ENCODE peak calls at places on chromosome 21, in four cellular contexts. D is AG10803, I is fibroblast of lung, K is lower lobe of right lung. T is an unnamed sample.

GRCh38 chr21:27532081-27532480 is 565.2 kb upstream of the ADAMTS5 start:
- DNase-seq in D (no peak), I (peak), K (no peak), T (peak)

GRCh38 chr21:26554365-26554764 is 18.7 kb downstream of the CYYR1 start:
- DNase-seq in D (no peak), I (no peak), K (no peak), T (no peak)

GRCh38 chr21:42648606-42649005 is 4.8 kb upstream of the PDE9A start:
- DNase-seq in D (no peak), I (no peak), K (no peak), T (no peak)

GRCh38 chr21:34737115-34737514 is 68.3 kb downstream of the CLIC6 start:
- DNase-seq in D (peak), I (peak), K (no peak), T (no peak)

GRCh38 chr21:42321845-42322244 is 6.6 kb upstream of the TFF3 start:
- DNase-seq in D (no peak), I (no peak), K (no peak), T (no peak)

GRCh38 chr21:29196021-29196663 is 65.7 kb downstream of the MAP3K7CL start:
- DNase-seq in D (peak), I (peak), K (peak), T (peak)

GRCh38 chr21:42413500-42413899 is 9.8 kb downstream of the UBASH3A start:
- DNase-seq in D (no peak), I (no peak), K (no peak), T (no peak)

GRCh38 chr21:39720126-39720778 is 24.7 kb upstream of the IGSF5 start:
- DNase-seq in D (peak), I (no peak), K (no peak), T (no peak)

GRCh38 chr21:29481641-29482040 is 182.9 kb downstream of the BACH1 start:
- DNase-seq in D (peak), I (peak), K (no peak), T (peak)

GRCh38 chr21:34705032-34705431 is 36.2 kb downstream of the CLIC6 start:
- DNase-seq in D (no peak), I (no peak), K (no peak), T (no peak)

GRCh38 chr21:8989883-8990325 is 1531.5 kb upstream of the TPTE start:
- DNase-seq in D (no peak), I (no peak), K (no peak), T (no peak)

GRCh38 chr21:42310411-42311001 is 4.7 kb downstream of the TFF3 start:
- DNase-seq in D (no peak), I (no peak), K (no peak), T (no peak)

GRCh38 chr21:25934771-25935224 is 200.0 kb downstream of the GABPA start:
- DNase-seq in D (peak), I (peak), K (peak), T (peak)

GRCh38 chr21:42307106-42307505 is 8.1 kb downstream of the TFF3 start:
- DNase-seq in D (no peak), I (no peak), K (no peak), T (no peak)

GRCh38 chr21:26843912-26844257 is 1.3 kb downstream of the ADAMTS1 start:
- DNase-seq in D (peak), I (peak), K (no peak), T (no peak)

GRCh38 chr21:41530366-41530765 is 22.4 kb upstream of the TMPRSS2 start:
- DNase-seq in D (no peak), I (no peak), K (no peak), T (no peak)

GRCh38 chr21:22842875-22843274 is 1844.7 kb downstream of the NCAM2 start:
- DNase-seq in D (no peak), I (no peak), K (no peak), T (no peak)

GRCh38 chr21:26280715-26281310 is 110.2 kb upstream of the APP start:
- DNase-seq in D (peak), I (no peak), K (no peak), T (peak)

GRCh38 chr21:35932232-35932911 is 128.0 kb downstream of the SETD4 start:
- DNase-seq in D (peak), I (peak), K (peak), T (peak)

GRCh38 chr21:22342855-22343254 is 1344.6 kb downstream of the NCAM2 start:
- DNase-seq in D (no peak), I (no peak), K (no peak), T (no peak)

GRCh38 chr21:15151385-15152103 is 86.7 kb upstream of the NRIP1 start:
- DNase-seq in D (no peak), I (no peak), K (no peak), T (no peak)

GRCh38 chr21:43916691-43917514 is 51.9 kb downstream of the AGPAT3 start:
- DNase-seq in D (no peak), I (peak), K (peak), T (peak)

GRCh38 chr21:42609806-42610205 is 43.6 kb upstream of the PDE9A start:
- DNase-seq in D (no peak), I (no peak), K (no peak), T (no peak)

GRCh38 chr21:43767980-43768867 is 7.9 kb downstream of the CSTB start:
- DNase-seq in D (peak), I (peak), K (peak), T (peak)

GRCh38 chr21:26739189-26739588 is 106.0 kb downstream of the ADAMTS1 start:
- DNase-seq in D (peak), I (peak), K (no peak), T (peak)

GRCh38 chr21:28256420-28256831 is 736.3 kb downstream of the LTN1 start:
- DNase-seq in D (peak), I (no peak), K (no peak), T (peak)

GRCh38 chr21:41052820-41053555 is 115.0 kb upstream of the BACE2 start:
- DNase-seq in D (no peak), I (no peak), K (no peak), T (no peak)

GRCh38 chr21:14533555-14534400 is 12.3 kb downstream of the SAMSN1 start:
- DNase-seq in D (peak), I (peak), K (no peak), T (no peak)

GRCh38 chr21:46626536-46627302 is 8.8 kb upstream of the PRMT2 start:
- DNase-seq in D (no peak), I (no peak), K (no peak), T (no peak)

GRCh38 chr21:35095859-35096291 is 46.8 kb upstream of the RUNX1 start:
- DNase-seq in D (peak), I (peak), K (no peak), T (peak)

GRCh38 chr21:44328242-44328895 is 10.8 kb downstream of the CFAP410 start:
- DNase-seq in D (no peak), I (no peak), K (no peak), T (no peak)

GRCh38 chr21:35616090-35616489 is 444.2 kb downstream of the SETD4 start:
- DNase-seq in D (peak), I (peak), K (no peak), T (peak)

GRCh38 chr21:42398130-42398394 is 2.2 kb upstream of the TMPRSS3 start:
- DNase-seq in D (no peak), I (no peak), K (no peak), T (no peak)

GRCh38 chr21:36030581-36031189 is 29.6 kb downstream of the SETD4 start:
- DNase-seq in D (peak), I (peak), K (no peak), T (peak)

GRCh38 chr21:37273440-37273839 is 6.3 kb upstream of the VPS26C start:
- DNase-seq in D (no peak), I (no peak), K (no peak), T (no peak)

GRCh38 chr21:37272897-37273296 is 5.8 kb upstream of the VPS26C start:
- DNase-seq in D (no peak), I (no peak), K (no peak), T (no peak)

GRCh38 chr21:37270576-37271365 is 3.6 kb upstream of the VPS26C start:
- DNase-seq in D (no peak), I (no peak), K (no peak), T (no peak)

GRCh38 chr21:37276377-37276776 is 9.2 kb upstream of the VPS26C start:
- DNase-seq in D (no peak), I (no peak), K (no peak), T (no peak)

GRCh38 chr21:37273911-37274690 is 7.0 kb upstream of the VPS26C start:
- DNase-seq in D (no peak), I (no peak), K (no peak), T (no peak)
- H3K4me3 ChIP-seq in D (no peak), I (no peak), K (no peak), T (no peak)

DNA sequence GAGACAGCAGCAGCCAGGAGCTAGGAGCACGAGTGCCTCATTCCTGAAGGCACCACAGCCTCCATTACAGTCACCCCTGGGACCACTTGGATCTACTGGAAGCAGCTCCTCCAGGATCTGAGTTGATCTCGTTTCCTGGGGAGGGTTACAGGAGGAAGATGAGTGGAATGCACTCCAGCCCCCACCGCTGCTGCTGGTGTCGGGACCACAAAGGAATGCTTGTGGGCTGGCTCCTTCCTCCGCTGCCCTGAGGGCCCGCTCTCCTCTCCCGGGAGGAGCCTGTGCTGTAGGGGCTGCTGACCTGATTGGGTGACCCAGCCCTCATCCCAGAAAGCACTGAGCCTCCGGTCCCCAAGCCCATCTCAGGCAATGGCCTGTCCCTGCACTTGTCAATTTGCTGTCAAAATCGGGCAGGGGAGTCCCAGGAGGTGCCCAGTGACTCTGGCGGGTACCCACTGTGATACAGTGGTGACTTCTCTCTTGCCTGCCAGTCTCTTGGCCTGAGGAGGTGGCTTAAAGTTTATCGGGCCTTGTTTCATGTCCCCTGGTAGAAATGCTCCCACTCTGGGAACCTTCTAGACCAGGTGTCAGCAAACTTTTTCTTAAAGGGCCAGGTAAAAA is 23.1 kb downstream of the IL10RB start:
- DNase-seq in D (peak), I (no peak), K (no peak), T (peak)
- TF ChIP-seq CTCF in D (no peak), I (no peak), K (no peak), T (no peak)

DNA sequence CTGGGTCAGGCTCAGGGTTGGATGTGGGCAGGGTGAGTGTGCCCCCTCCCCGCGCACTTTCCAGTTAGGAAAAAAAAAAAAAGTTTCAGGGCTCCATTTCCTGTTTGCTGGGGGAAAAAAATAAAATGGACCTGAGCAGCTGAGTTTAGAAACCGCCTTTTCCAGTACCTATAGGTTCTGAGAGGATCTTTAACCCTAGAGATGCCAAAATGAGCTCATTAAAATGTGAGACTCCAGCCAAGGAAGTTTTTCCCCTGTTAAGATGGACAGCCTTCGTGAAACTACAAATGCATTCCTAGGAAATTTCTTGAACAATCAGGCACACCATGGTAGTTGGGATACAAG is 143.5 kb upstream of the ETS2 start:
- DNase-seq in D (no peak), I (no peak), K (no peak), T (no peak)
- H3K4me3 ChIP-seq in D (no peak), I (no peak), K (peak), T (no peak)

DNA sequence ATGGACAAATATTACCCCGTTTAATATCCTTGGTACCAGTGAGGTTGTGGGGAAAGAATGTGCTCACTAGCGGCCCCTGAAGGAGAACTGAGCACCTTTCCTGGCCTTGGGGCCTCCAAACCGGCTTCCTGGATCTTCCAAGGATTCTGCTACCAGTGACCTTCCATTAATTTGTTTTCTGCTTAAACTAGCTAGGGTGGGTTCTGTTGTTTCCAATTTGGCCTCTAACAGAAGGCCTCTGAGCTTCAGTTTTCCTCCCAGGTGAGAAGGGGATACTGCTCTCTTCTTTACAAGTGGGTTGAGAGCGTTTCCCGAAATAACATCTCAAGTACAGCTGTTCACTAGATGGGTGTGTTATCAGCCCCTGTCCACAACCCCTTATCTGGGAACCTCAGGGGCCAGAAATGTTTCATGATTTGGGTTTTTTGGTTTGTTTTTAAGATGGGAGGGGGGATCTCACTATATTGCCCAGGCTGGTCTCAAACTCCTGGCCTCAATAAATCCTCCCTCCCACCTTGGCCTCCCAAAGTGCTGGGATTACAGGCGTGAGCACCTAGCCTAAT is 16.9 kb upstream of the IFNGR2 start:
- DNase-seq in D (no peak), I (no peak), K (no peak), T (no peak)
- TF ChIP-seq CTCF in D (peak), I (peak), K (peak), T (peak)

GRCh38 chr21:45363921-45364463 is 41.0 kb upstream of the COL18A1 start:
- DNase-seq in D (peak), I (peak), K (peak), T (peak)
- H3K4me3 ChIP-seq in D (peak), I (no peak), K (no peak), T (no peak)

DNA sequence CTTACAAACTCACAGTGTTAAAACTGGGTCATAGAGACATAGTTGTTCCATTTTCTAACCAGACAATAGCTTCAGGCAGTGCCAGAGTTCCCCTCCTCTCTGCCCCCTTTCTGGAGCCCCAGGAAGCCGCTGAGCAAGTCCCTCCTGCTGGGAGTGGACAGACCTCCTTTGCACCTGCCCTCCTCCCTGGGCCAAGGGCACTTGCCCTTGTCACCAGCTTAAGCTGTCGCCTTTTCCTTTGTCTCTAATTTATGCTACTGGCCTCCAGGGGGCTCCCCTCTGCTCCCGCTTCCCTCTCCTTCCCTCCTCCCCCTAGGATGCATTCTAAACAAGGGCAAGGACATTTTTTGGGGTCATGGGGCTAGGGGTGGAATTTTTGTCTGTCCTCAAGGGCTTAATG is 182.4 kb downstream of the MIS18A start:
- DNase-seq in D (peak), I (no peak), K (no peak), T (no peak)
- TF ChIP-seq CTCF in D (peak), I (peak), K (no peak), T (peak)

DNA sequence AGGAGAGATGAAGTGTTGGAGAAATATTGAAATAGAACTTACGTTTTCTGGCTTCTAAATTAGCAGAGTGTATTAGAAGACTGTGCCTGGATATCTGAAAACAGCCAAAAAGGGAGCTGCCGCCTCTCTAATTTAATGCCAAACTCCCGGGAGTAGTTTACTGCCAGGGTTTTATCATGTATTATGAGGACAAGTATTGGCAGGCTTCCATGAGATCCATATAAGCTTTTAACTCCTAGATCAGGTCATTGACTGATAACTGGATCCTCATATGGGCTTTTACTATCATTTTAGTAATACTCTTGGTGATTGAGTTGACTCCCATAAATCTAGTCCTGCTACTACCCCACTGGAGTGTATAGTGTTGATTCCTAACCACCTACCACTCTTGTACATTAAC is 178.4 kb upstream of the CXADR start:
- DNase-seq in D (no peak), I (no peak), K (no peak), T (no peak)
- H3K4me3 ChIP-seq in D (no peak), I (no peak), K (no peak), T (no peak)

DNA sequence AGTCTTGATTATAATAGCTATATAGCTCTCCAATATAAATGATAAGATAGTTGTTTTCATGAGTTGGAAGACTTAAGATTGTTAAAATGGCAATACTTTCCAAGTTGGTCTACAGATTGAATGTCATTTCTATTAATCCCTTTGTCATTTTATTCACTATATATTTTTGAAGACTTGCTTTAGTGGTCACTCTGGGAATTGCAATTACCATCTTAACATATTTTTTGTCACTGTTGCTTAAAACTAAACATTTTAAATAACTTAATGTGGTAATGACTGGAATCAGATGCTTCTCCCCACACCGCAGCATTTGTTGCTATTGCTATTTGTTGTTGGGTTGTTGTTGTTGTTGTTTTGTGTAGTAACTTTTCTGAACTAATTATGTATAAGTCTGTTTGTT is 1592.9 kb downstream of the MRPL39 start:
- DNase-seq in D (no peak), I (no peak), K (no peak), T (no peak)
- TF ChIP-seq CTCF in D (no peak), I (peak), K (no peak), T (no peak)

T was measured in foreskin fibroblast.